ENCODE peak calls at places on chromosomes 4 and X, in four cellular contexts. Y is H1, R is HepG2, H is K562. K is an unnamed sample.

GRCh38 chrX:147476008-147476407 is 435.7 kb upstream of the FMR1 start:
- DNase-seq in Y (no peak), R (peak; percentile 4), H (peak; percentile 4), K (no peak)

GRCh38 chr4:186765673-186766546 is 42.3 kb upstream of the FAT1 start:
- DNase-seq in Y (no peak), R (peak; percentile 98), H (no peak), K (no peak)

GRCh38 chrX:110036162-110037033 is 33.5 kb downstream of the TMEM164 start:
- DNase-seq in Y (no peak), R (peak; percentile 71), H (no peak), K (no peak)

GRCh38 chr4:32400870-32401269 is 1680.7 kb downstream of the PCDH7 start:
- DNase-seq in Y (no peak), R (no peak), H (no peak), K (no peak)

GRCh38 chr4:74464291-74464690 is 19.4 kb downstream of the AREG start:
- DNase-seq in Y (no peak), R (no peak), H (no peak), K (no peak)

GRCh38 chr4:91288702-91289311 is 1015.0 kb upstream of the GRID2 start:
- DNase-seq in Y (no peak), R (no peak), H (no peak), K (no peak)

GRCh38 chr4:4704267-4704666 is 155.2 kb upstream of the MSX1 start:
- DNase-seq in Y (no peak), R (no peak), H (no peak), K (no peak)

GRCh38 chr4:20217521-20217920 is 34.2 kb upstream of the SLIT2 start:
- DNase-seq in Y (no peak), R (no peak), H (no peak), K (no peak)

GRCh38 chrX:413322-414201 is 26.9 kb upstream of the PPP2R3B start:
- DNase-seq in Y (peak; percentile 51), R (no peak), H (no peak), K (peak; percentile 59)

GRCh38 chr4:41935652-41936021 is 408 bp downstream of the TMEM33 start:
- DNase-seq in Y (no peak), R (peak; percentile 63), H (peak; percentile 33), K (no peak)

GRCh38 chr4:78629991-78630541 is 78.5 kb downstream of the ANXA3 start:
- DNase-seq in Y (no peak), R (no peak), H (peak; percentile 28), K (no peak)

GRCh38 chr4:80812145-80812544 is 218.4 kb upstream of the BMP3 start:
- DNase-seq in Y (no peak), R (no peak), H (no peak), K (no peak)

GRCh38 chrX:134374294-134374693 is 85.7 kb upstream of the HPRT1 start:
- DNase-seq in Y (no peak), R (no peak), H (no peak), K (peak; percentile 11)

GRCh38 chr4:42150653-42151567 is 1.5 kb downstream of the BEND4 start:
- DNase-seq in Y (no peak), R (no peak), H (no peak), K (no peak)

GRCh38 chr4:83320548-83320947 is 14.1 kb downstream of the HPSE start:
- DNase-seq in Y (no peak), R (no peak), H (no peak), K (peak; percentile 91)

GRCh38 chrX:41723305-41723704 is 676 bp upstream of the GPR82 start:
- DNase-seq in Y (no peak), R (no peak), H (no peak), K (no peak)

GRCh38 chr4:60992037-60992436 is 208.1 kb upstream of the ADGRL3 start:
- DNase-seq in Y (no peak), R (no peak), H (no peak), K (no peak)

GRCh38 chr4:3035249-3035648 is 39.1 kb downstream of the HTT-AS start:
- DNase-seq in Y (no peak), R (no peak), H (no peak), K (no peak)

GRCh38 chr4:32290102-32290501 is 1569.9 kb downstream of the PCDH7 start:
- DNase-seq in Y (no peak), R (no peak), H (no peak), K (no peak)

GRCh38 chr4:39568805-39569204 is 41.6 kb upstream of the UGDH start:
- DNase-seq in Y (no peak), R (no peak), H (no peak), K (no peak)

GRCh38 chr4:40507977-40508376 is 121.7 kb downstream of the RBM47 start:
- DNase-seq in Y (no peak), R (no peak), H (no peak), K (no peak)

GRCh38 chr4:182569561-182569960 is 326.4 kb downstream of the TENM3 start:
- DNase-seq in Y (no peak), R (no peak), H (no peak), K (no peak)

GRCh38 chrX:27254663-27255062 is 208.5 kb downstream of the PPP4R3C start:
- DNase-seq in Y (no peak), R (no peak), H (no peak), K (no peak)

GRCh38 chr4:174561556-174561955 is 39.3 kb upstream of the HPGD start:
- DNase-seq in Y (no peak), R (no peak), H (no peak), K (no peak)

GRCh38 chr4:165844151-165844550 is 28.9 kb upstream of the TLL1 start:
- DNase-seq in Y (no peak), R (no peak), H (no peak), K (peak; percentile 47)

GRCh38 chr4:57064811-57065711 is 45.1 kb downstream of the IGFBP7 start:
- DNase-seq in Y (no peak), R (no peak), H (no peak), K (peak; percentile 87)

GRCh38 chr4:102328045-102328444 is 17.2 kb downstream of the SLC39A8 start:
- DNase-seq in Y (no peak), R (no peak), H (no peak), K (no peak)

GRCh38 chr4:127162741-127163140 is 470.0 kb upstream of the INTU start:
- DNase-seq in Y (no peak), R (no peak), H (no peak), K (no peak)

GRCh38 chr4:128322986-128323385 is 35.4 kb upstream of the PGRMC2 start:
- DNase-seq in Y (no peak), R (peak; percentile 53), H (no peak), K (peak; percentile 91)
- TF ChIP-seq JUN in Y (no peak), R (no peak), H (no peak), K (peak; percentile 76)

DNA sequence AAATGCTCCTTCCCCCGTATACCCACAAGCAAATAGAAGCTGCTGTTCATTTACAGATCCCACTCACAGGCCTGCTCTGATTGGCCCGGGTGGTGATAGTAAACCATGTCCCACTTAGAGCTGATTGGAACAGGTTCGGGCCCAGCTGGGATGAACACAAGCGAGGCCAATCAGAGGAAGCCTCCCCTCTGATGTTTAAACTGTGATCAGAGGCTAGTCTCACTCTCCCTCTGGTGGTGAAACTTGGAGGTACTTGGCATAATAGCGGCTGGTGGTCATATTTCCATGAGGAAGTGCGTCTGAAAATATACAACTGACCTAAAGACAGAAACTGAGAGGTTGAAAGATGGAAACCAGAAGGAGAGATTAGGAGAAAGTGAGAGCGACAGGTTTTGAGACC is 51.5 kb upstream of the TRPC3 start:
- DNase-seq in Y (peak; percentile 33), R (peak; percentile 64), H (peak; percentile 78), K (peak; percentile 25)
- TF ChIP-seq CTCF in Y (peak; percentile 74), R (peak; percentile 72), H (peak; percentile 81), K (peak; percentile 45)

DNA sequence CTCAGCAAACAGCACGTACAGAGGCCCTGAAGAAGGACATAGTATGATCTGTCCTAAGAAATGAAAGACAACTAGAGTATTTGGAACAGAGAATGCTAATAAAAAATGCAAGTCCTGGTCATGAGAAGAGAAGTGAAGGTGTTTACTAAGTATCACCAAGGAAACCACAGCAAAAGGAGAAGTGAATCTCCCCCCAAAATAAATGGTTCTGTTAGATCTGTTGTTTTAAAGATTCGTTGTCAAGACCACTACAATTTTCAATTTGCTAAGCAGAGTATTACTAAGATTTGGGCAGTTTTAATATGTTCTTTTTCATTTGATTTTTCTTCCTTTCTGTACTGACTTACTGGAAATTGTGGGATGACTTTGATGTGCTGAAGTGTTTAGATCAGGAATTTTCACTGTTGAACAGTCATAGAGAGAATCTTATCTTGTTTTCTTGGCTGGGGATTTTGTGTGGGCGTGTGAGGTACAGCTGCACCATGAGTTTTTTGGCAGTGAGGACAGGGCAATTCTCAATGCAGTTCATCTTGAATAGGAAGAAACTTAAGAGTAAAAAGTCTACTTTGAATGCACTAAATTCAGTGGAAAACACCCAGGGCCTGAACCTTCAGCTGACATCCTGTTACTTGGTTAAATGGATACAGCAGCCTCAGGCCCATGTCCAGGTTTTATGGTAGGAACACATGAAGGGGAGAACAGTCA is 132.2 kb downstream of the STIM2 start:
- DNase-seq in Y (no peak), R (no peak), H (no peak), K (peak; percentile 12)
- TF ChIP-seq POLR2AphosphoS5 in Y (no peak), R (no peak), H (no peak), K (no peak)

DNA sequence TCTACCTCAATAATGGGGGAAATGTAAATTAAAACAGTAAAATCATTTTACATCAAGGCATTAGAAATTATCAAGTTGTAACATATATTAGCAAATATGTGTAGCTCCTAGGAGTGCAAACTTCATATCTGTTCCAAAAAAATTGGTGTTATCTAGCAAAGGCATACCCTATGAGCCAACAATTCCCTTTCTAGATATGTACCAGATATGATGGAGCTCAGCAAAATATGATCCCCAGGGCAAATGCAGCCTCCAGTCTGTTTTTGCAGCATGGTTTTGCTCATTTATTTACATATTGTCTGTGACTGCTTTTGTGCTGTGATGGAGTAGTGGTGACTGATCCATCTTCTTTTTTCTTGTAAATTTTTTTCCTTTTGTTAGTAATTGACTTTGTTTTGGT is 41.0 kb downstream of the CEP135 start:
- DNase-seq in Y (no peak), R (no peak), H (no peak), K (no peak)
- TF ChIP-seq JUN in Y (no peak), R (no peak), H (no peak), K (no peak)

DNA sequence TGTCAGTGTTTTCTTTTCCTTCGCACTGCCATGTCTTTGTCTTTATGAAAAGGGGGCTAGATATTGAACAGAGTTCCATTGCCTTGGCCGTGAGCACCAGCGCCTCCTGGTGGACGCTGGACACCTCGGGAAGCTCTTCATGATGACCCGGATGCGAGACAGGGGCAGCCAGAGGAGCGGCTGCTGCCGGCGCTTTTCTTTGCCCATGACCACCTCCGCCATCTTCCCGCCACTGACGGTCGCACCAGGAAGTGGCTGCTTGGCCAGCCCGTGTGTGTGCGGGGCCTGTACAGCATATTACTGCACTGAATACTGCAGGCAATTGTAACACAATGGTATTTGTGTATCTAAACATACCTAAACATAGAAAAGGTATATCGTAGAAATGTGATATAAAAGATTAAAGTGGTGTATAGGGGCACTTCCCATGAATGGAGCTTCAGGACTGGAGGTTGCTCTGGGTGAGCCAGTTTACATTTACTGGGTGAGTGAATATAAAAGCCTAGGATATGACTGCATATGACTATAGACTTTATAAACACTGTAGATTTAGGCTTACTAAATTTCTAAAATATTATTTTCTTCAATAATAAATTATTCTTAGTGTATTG is 15.8 kb upstream of the GRIA2 start:
- DNase-seq in Y (peak; percentile 49), R (peak; percentile 24), H (peak; percentile 39), K (no peak)
- TF ChIP-seq CTCF in Y (peak; percentile 78), R (peak; percentile 70), H (peak; percentile 54), K (peak; percentile 49)

DNA sequence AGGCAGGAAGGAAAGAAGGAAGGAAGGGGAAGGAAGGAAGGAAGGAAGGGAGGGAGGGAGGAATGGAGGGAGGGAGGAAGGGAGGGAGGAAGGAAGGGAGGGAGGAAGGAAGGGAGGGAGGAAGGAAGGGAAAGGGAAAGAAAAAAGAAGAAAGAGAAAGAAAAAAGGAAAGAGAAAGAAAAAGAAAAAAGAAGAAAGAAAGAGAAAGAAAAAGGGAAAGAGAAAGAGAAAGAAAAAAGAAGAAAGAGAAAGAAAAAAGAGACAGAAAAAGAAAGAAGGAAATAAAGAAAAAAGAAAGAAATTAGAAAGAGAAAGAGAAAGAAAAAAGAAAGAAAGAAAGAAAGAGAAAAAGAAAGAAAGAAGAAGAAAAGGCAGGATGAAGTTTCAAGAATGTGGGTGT is 15.0 kb upstream of the NHSL2 start:
- DNase-seq in Y (no peak), R (no peak), H (no peak), K (no peak)
- TF ChIP-seq POLR2AphosphoS5 in Y (no peak), R (no peak), H (no peak), K (no peak)

K was measured in endothelial cell of umbilical vein.